ENCODE peak calls at places on chromosomes 16 and 17, in eight cellular contexts. One of them, this sample, is unnamed.

GRCh38 chr17:68460715-68461114 is 3.4 kb upstream of the WIPI1 start:
- DNase-seq in B cell: no peak
- DNase-seq in caudate nucleus: no peak
- DNase-seq in stimulated activated CD4-positive, alpha-beta T cell treated with anti-CD3 and anti-CD28 coated beads, Interleukin-12 subunit alpha, Interleukin-12 subunit beta, amount 100 ng/mL, for 4 hours: no peak
- DNase-seq in effector memory CD4-positive, alpha-beta T cell: no peak
- DNase-seq in amniotic stem cell: no peak
- DNase-seq in stromal cell of bone marrow: no peak
- DNase-seq in naive thymus-derived CD8-positive, alpha-beta T cell: no peak
- DNase-seq in this sample: no peak

GRCh38 chr17:1179635-1180433 is at the start of gene ABR:
- DNase-seq in B cell: no peak
- DNase-seq in caudate nucleus: no peak
- DNase-seq in stimulated activated CD4-positive, alpha-beta T cell treated with anti-CD3 and anti-CD28 coated beads, Interleukin-12 subunit alpha, Interleukin-12 subunit beta, amount 100 ng/mL, for 4 hours: peak
- DNase-seq in effector memory CD4-positive, alpha-beta T cell: peak
- DNase-seq in amniotic stem cell: no peak
- DNase-seq in stromal cell of bone marrow: no peak
- DNase-seq in naive thymus-derived CD8-positive, alpha-beta T cell: peak
- DNase-seq in this sample: no peak

GRCh38 chr16:78988361-78988992 is 612.1 kb downstream of the MAF start:
- DNase-seq in B cell: no peak
- DNase-seq in caudate nucleus: no peak
- DNase-seq in stimulated activated CD4-positive, alpha-beta T cell treated with anti-CD3 and anti-CD28 coated beads, Interleukin-12 subunit alpha, Interleukin-12 subunit beta, amount 100 ng/mL, for 4 hours: no peak
- DNase-seq in effector memory CD4-positive, alpha-beta T cell: no peak
- DNase-seq in amniotic stem cell: no peak
- DNase-seq in stromal cell of bone marrow: no peak
- DNase-seq in naive thymus-derived CD8-positive, alpha-beta T cell: no peak
- DNase-seq in this sample: no peak

GRCh38 chr16:28316056-28316455 is 23.7 kb downstream of the SBK1 start:
- DNase-seq in B cell: no peak
- DNase-seq in caudate nucleus: no peak
- DNase-seq in stimulated activated CD4-positive, alpha-beta T cell treated with anti-CD3 and anti-CD28 coated beads, Interleukin-12 subunit alpha, Interleukin-12 subunit beta, amount 100 ng/mL, for 4 hours: no peak
- DNase-seq in effector memory CD4-positive, alpha-beta T cell: no peak
- DNase-seq in amniotic stem cell: no peak
- DNase-seq in stromal cell of bone marrow: no peak
- DNase-seq in naive thymus-derived CD8-positive, alpha-beta T cell: no peak
- DNase-seq in this sample: no peak

GRCh38 chr17:46167826-46168569 is 25.2 kb downstream of the KANSL1 start:
- DNase-seq in B cell: no peak
- DNase-seq in caudate nucleus: no peak
- DNase-seq in stimulated activated CD4-positive, alpha-beta T cell treated with anti-CD3 and anti-CD28 coated beads, Interleukin-12 subunit alpha, Interleukin-12 subunit beta, amount 100 ng/mL, for 4 hours: no peak
- DNase-seq in effector memory CD4-positive, alpha-beta T cell: no peak
- DNase-seq in amniotic stem cell: peak
- DNase-seq in stromal cell of bone marrow: no peak
- DNase-seq in naive thymus-derived CD8-positive, alpha-beta T cell: no peak
- DNase-seq in this sample: no peak

GRCh38 chr17:60526726-60527125 is 684 bp upstream of the APPBP2 start:
- DNase-seq in B cell: no peak
- DNase-seq in caudate nucleus: no peak
- DNase-seq in stimulated activated CD4-positive, alpha-beta T cell treated with anti-CD3 and anti-CD28 coated beads, Interleukin-12 subunit alpha, Interleukin-12 subunit beta, amount 100 ng/mL, for 4 hours: no peak
- DNase-seq in effector memory CD4-positive, alpha-beta T cell: no peak
- DNase-seq in amniotic stem cell: no peak
- DNase-seq in stromal cell of bone marrow: no peak
- DNase-seq in naive thymus-derived CD8-positive, alpha-beta T cell: no peak
- DNase-seq in this sample: no peak

GRCh38 chr16:81521141-81521626 is 76.6 kb downstream of the CMIP start:
- DNase-seq in B cell: peak
- DNase-seq in caudate nucleus: no peak
- DNase-seq in stimulated activated CD4-positive, alpha-beta T cell treated with anti-CD3 and anti-CD28 coated beads, Interleukin-12 subunit alpha, Interleukin-12 subunit beta, amount 100 ng/mL, for 4 hours: peak
- DNase-seq in effector memory CD4-positive, alpha-beta T cell: peak
- DNase-seq in amniotic stem cell: no peak
- DNase-seq in stromal cell of bone marrow: no peak
- DNase-seq in naive thymus-derived CD8-positive, alpha-beta T cell: peak
- DNase-seq in this sample: no peak

GRCh38 chr16:2298621-2299020 is 30.7 kb upstream of the RNPS1 start:
- DNase-seq in B cell: no peak
- DNase-seq in caudate nucleus: no peak
- DNase-seq in stimulated activated CD4-positive, alpha-beta T cell treated with anti-CD3 and anti-CD28 coated beads, Interleukin-12 subunit alpha, Interleukin-12 subunit beta, amount 100 ng/mL, for 4 hours: no peak
- DNase-seq in effector memory CD4-positive, alpha-beta T cell: no peak
- DNase-seq in amniotic stem cell: no peak
- DNase-seq in stromal cell of bone marrow: no peak
- DNase-seq in naive thymus-derived CD8-positive, alpha-beta T cell: no peak
- DNase-seq in this sample: no peak

GRCh38 chr16:50403491-50403890 is 34.7 kb upstream of the BRD7 start:
- DNase-seq in B cell: no peak
- DNase-seq in caudate nucleus: no peak
- DNase-seq in stimulated activated CD4-positive, alpha-beta T cell treated with anti-CD3 and anti-CD28 coated beads, Interleukin-12 subunit alpha, Interleukin-12 subunit beta, amount 100 ng/mL, for 4 hours: no peak
- DNase-seq in effector memory CD4-positive, alpha-beta T cell: no peak
- DNase-seq in amniotic stem cell: no peak
- DNase-seq in stromal cell of bone marrow: no peak
- DNase-seq in naive thymus-derived CD8-positive, alpha-beta T cell: no peak
- DNase-seq in this sample: no peak

GRCh38 chr16:89633064-89633631 is 19.7 kb downstream of the DPEP1 start:
- DNase-seq in B cell: no peak
- DNase-seq in caudate nucleus: no peak
- DNase-seq in stimulated activated CD4-positive, alpha-beta T cell treated with anti-CD3 and anti-CD28 coated beads, Interleukin-12 subunit alpha, Interleukin-12 subunit beta, amount 100 ng/mL, for 4 hours: no peak
- DNase-seq in effector memory CD4-positive, alpha-beta T cell: no peak
- DNase-seq in amniotic stem cell: peak
- DNase-seq in stromal cell of bone marrow: peak
- DNase-seq in naive thymus-derived CD8-positive, alpha-beta T cell: no peak
- DNase-seq in this sample: no peak

GRCh38 chr17:64596439-64596838 is 65.7 kb downstream of the SMURF2 start:
- DNase-seq in B cell: no peak
- DNase-seq in caudate nucleus: no peak
- DNase-seq in stimulated activated CD4-positive, alpha-beta T cell treated with anti-CD3 and anti-CD28 coated beads, Interleukin-12 subunit alpha, Interleukin-12 subunit beta, amount 100 ng/mL, for 4 hours: no peak
- DNase-seq in effector memory CD4-positive, alpha-beta T cell: no peak
- DNase-seq in amniotic stem cell: no peak
- DNase-seq in stromal cell of bone marrow: no peak
- DNase-seq in naive thymus-derived CD8-positive, alpha-beta T cell: no peak
- DNase-seq in this sample: no peak

GRCh38 chr17:58242171-58242784 is 3.9 kb downstream of the LPO start:
- DNase-seq in B cell: no peak
- DNase-seq in caudate nucleus: no peak
- DNase-seq in stimulated activated CD4-positive, alpha-beta T cell treated with anti-CD3 and anti-CD28 coated beads, Interleukin-12 subunit alpha, Interleukin-12 subunit beta, amount 100 ng/mL, for 4 hours: no peak
- DNase-seq in effector memory CD4-positive, alpha-beta T cell: no peak
- DNase-seq in amniotic stem cell: no peak
- DNase-seq in stromal cell of bone marrow: no peak
- DNase-seq in naive thymus-derived CD8-positive, alpha-beta T cell: no peak
- DNase-seq in this sample: no peak

GRCh38 chr17:37779554-37779953 is 34.7 kb upstream of the HNF1B start:
- DNase-seq in B cell: no peak
- DNase-seq in caudate nucleus: no peak
- DNase-seq in stimulated activated CD4-positive, alpha-beta T cell treated with anti-CD3 and anti-CD28 coated beads, Interleukin-12 subunit alpha, Interleukin-12 subunit beta, amount 100 ng/mL, for 4 hours: no peak
- DNase-seq in effector memory CD4-positive, alpha-beta T cell: no peak
- DNase-seq in amniotic stem cell: peak
- DNase-seq in stromal cell of bone marrow: peak
- DNase-seq in naive thymus-derived CD8-positive, alpha-beta T cell: no peak
- DNase-seq in this sample: no peak

GRCh38 chr17:30341703-30342102 is 7.8 kb upstream of the TMIGD1 start:
- DNase-seq in B cell: no peak
- DNase-seq in caudate nucleus: no peak
- DNase-seq in stimulated activated CD4-positive, alpha-beta T cell treated with anti-CD3 and anti-CD28 coated beads, Interleukin-12 subunit alpha, Interleukin-12 subunit beta, amount 100 ng/mL, for 4 hours: no peak
- DNase-seq in effector memory CD4-positive, alpha-beta T cell: no peak
- DNase-seq in amniotic stem cell: no peak
- DNase-seq in stromal cell of bone marrow: no peak
- DNase-seq in naive thymus-derived CD8-positive, alpha-beta T cell: no peak
- DNase-seq in this sample: no peak

This sample was measured in pulmonary artery endothelial cell.